ENCODE peak calls at places on chromosomes 7 and 10, in eight cellular contexts. One of them, this sample, is unnamed.

GRCh38 chr7:40717242-40717641 is 582.4 kb downstream of the SUGCT start:
- DNase-seq in mammary epithelial cell: peak; percentile 93
- DNase-seq in body of pancreas: peak; percentile 86
- DNase-seq in stomach: peak; percentile 81
- DNase-seq in GM23248: peak; percentile 79
- DNase-seq in ovary: peak; percentile 62
- DNase-seq in Panc1: no peak
- DNase-seq in heart left ventricle: peak; percentile 80
- DNase-seq in this sample: no peak

GRCh38 chr10:75095631-75096030 is 15.8 kb upstream of the SAMD8 start:
- DNase-seq in mammary epithelial cell: no peak
- DNase-seq in body of pancreas: no peak
- DNase-seq in stomach: no peak
- DNase-seq in GM23248: no peak
- DNase-seq in ovary: no peak
- DNase-seq in Panc1: no peak
- DNase-seq in heart left ventricle: no peak
- DNase-seq in this sample: no peak

GRCh38 chr10:26946103-26946907 is 85.5 kb upstream of the ABI1 start:
- DNase-seq in mammary epithelial cell: peak; percentile 70
- DNase-seq in body of pancreas: no peak
- DNase-seq in stomach: no peak
- DNase-seq in GM23248: no peak
- DNase-seq in ovary: no peak
- DNase-seq in Panc1: no peak
- DNase-seq in heart left ventricle: no peak
- DNase-seq in this sample: no peak

GRCh38 chr7:12635830-12636229 is 51.6 kb upstream of the ARL4A start:
- DNase-seq in mammary epithelial cell: peak; percentile 40
- DNase-seq in body of pancreas: no peak
- DNase-seq in stomach: no peak
- DNase-seq in GM23248: peak; percentile 14
- DNase-seq in ovary: no peak
- DNase-seq in Panc1: no peak
- DNase-seq in heart left ventricle: no peak
- DNase-seq in this sample: no peak

GRCh38 chr10:60031664-60032063 is 125.3 kb upstream of the CCDC6 start:
- DNase-seq in mammary epithelial cell: no peak
- DNase-seq in body of pancreas: no peak
- DNase-seq in stomach: no peak
- DNase-seq in GM23248: peak; percentile 17
- DNase-seq in ovary: no peak
- DNase-seq in Panc1: no peak
- DNase-seq in heart left ventricle: no peak
- DNase-seq in this sample: no peak

GRCh38 chr7:23594879-23595604 is 2.1 kb upstream of the CCDC126 start:
- DNase-seq in mammary epithelial cell: peak; percentile 87
- DNase-seq in body of pancreas: no peak
- DNase-seq in stomach: no peak
- DNase-seq in GM23248: no peak
- DNase-seq in ovary: no peak
- DNase-seq in Panc1: no peak
- DNase-seq in heart left ventricle: no peak
- DNase-seq in this sample: no peak

GRCh38 chr7:135251502-135252327 is 18.1 kb downstream of the STRA8 start:
- DNase-seq in mammary epithelial cell: no peak
- DNase-seq in body of pancreas: no peak
- DNase-seq in stomach: no peak
- DNase-seq in GM23248: no peak
- DNase-seq in ovary: no peak
- DNase-seq in Panc1: no peak
- DNase-seq in heart left ventricle: no peak
- DNase-seq in this sample: no peak

GRCh38 chr7:149304006-149304405 is 42.0 kb downstream of the ZNF783 start:
- DNase-seq in mammary epithelial cell: no peak
- DNase-seq in body of pancreas: no peak
- DNase-seq in stomach: no peak
- DNase-seq in GM23248: no peak
- DNase-seq in ovary: no peak
- DNase-seq in Panc1: no peak
- DNase-seq in heart left ventricle: no peak
- DNase-seq in this sample: no peak

GRCh38 chr7:96199421-96199820 is 122.5 kb downstream of the SLC25A13 start:
- DNase-seq in mammary epithelial cell: no peak
- DNase-seq in body of pancreas: no peak
- DNase-seq in stomach: no peak
- DNase-seq in GM23248: peak; percentile 54
- DNase-seq in ovary: no peak
- DNase-seq in Panc1: no peak
- DNase-seq in heart left ventricle: no peak
- DNase-seq in this sample: no peak

GRCh38 chr7:144738708-144739314 is 97.0 kb downstream of the TPK1 start:
- DNase-seq in mammary epithelial cell: peak; percentile 9
- DNase-seq in body of pancreas: peak; percentile 7
- DNase-seq in stomach: no peak
- DNase-seq in GM23248: peak; percentile 50
- DNase-seq in ovary: no peak
- DNase-seq in Panc1: peak; percentile 25
- DNase-seq in heart left ventricle: no peak
- DNase-seq in this sample: no peak

GRCh38 chr10:93861825-93862224 is 32.0 kb upstream of the SLC35G1 start:
- DNase-seq in mammary epithelial cell: no peak
- DNase-seq in body of pancreas: no peak
- DNase-seq in stomach: no peak
- DNase-seq in GM23248: no peak
- DNase-seq in ovary: no peak
- DNase-seq in Panc1: no peak
- DNase-seq in heart left ventricle: no peak
- DNase-seq in this sample: no peak

GRCh38 chr7:137386966-137387365 is 43.4 kb upstream of the PTN start:
- DNase-seq in mammary epithelial cell: no peak
- DNase-seq in body of pancreas: no peak
- DNase-seq in stomach: no peak
- DNase-seq in GM23248: no peak
- DNase-seq in ovary: no peak
- DNase-seq in Panc1: no peak
- DNase-seq in heart left ventricle: no peak
- DNase-seq in this sample: no peak

GRCh38 chr7:106143711-106144347 is 31.7 kb upstream of the SYPL1 start:
- DNase-seq in mammary epithelial cell: no peak
- DNase-seq in body of pancreas: no peak
- DNase-seq in stomach: no peak
- DNase-seq in GM23248: no peak
- DNase-seq in ovary: no peak
- DNase-seq in Panc1: no peak
- DNase-seq in heart left ventricle: no peak
- DNase-seq in this sample: no peak

GRCh38 chr7:158633055-158633956 is 45.7 kb upstream of the PTPRN2 start:
- DNase-seq in mammary epithelial cell: no peak
- DNase-seq in body of pancreas: no peak
- DNase-seq in stomach: no peak
- DNase-seq in GM23248: no peak
- DNase-seq in ovary: no peak
- DNase-seq in Panc1: no peak
- DNase-seq in heart left ventricle: no peak
- DNase-seq in this sample: no peak

GRCh38 chr10:44998146-44998631 is 2.5 kb upstream of the ZNF22 start:
- DNase-seq in mammary epithelial cell: no peak
- DNase-seq in body of pancreas: no peak
- DNase-seq in stomach: no peak
- DNase-seq in GM23248: no peak
- DNase-seq in ovary: no peak
- DNase-seq in Panc1: no peak
- DNase-seq in heart left ventricle: no peak
- DNase-seq in this sample: no peak
- H3K4me1 ChIP-seq in mammary epithelial cell: peaks cover 11% of the 10 kb centered on the region
- H3K4me1 ChIP-seq in body of pancreas: peaks cover 79% of the 10 kb centered on the region
- H3K4me1 ChIP-seq in stomach: peaks cover 79% of the 10 kb centered on the region
- H3K4me1 ChIP-seq in GM23248: peaks cover 49% of the 10 kb centered on the region
- H3K4me1 ChIP-seq in ovary: peaks cover 33% of the 10 kb centered on the region
- H3K4me1 ChIP-seq in Panc1: peaks cover 11% of the 10 kb centered on the region
- H3K4me1 ChIP-seq in heart left ventricle: peaks cover 80% of the 10 kb centered on the region
- H3K4me1 ChIP-seq in this sample: peaks cover 42% of the 10 kb centered on the region

DNA sequence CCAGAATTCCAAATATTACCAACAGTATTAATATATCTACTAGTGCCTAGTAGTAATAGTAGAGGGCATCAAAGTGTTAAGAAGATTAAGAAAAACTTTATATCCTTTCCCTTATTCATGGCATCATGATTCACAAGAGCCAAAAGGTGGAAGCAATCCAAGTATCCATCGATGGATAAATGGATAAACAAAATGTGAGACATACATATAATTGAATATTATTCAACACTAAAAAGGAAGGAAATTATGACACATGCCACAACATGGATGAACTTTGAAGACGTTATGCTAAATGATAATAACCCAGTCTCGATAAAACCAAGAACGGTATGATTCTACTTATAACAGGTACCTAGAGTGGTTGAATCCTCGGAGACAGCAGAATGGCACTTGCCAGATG is 23.1 kb downstream of the CDCA7L start:
- DNase-seq in mammary epithelial cell: no peak
- DNase-seq in body of pancreas: no peak
- DNase-seq in stomach: no peak
- DNase-seq in GM23248: no peak
- DNase-seq in ovary: no peak
- DNase-seq in Panc1: no peak
- DNase-seq in heart left ventricle: no peak
- DNase-seq in this sample: no peak
- H3K4me3 ChIP-seq in mammary epithelial cell: no peak overlapping the region
- H3K4me3 ChIP-seq in body of pancreas: no peak overlapping the region
- H3K4me3 ChIP-seq in stomach: no peak overlapping the region
- H3K4me3 ChIP-seq in GM23248: no peak overlapping the region
- H3K4me3 ChIP-seq in ovary: no peak overlapping the region
- H3K4me3 ChIP-seq in Panc1: no peak overlapping the region
- H3K4me3 ChIP-seq in heart left ventricle: no peak overlapping the region
- H3K4me3 ChIP-seq in this sample: no peak overlapping the region

GRCh38 chr7:130356121-130356759 is 11.6 kb downstream of the CPA5 start:
- DNase-seq in mammary epithelial cell: peak; percentile 95
- DNase-seq in body of pancreas: peak; percentile 39
- DNase-seq in stomach: no peak
- DNase-seq in GM23248: peak; percentile 94
- DNase-seq in ovary: peak; percentile 44
- DNase-seq in Panc1: peak; percentile 84
- DNase-seq in heart left ventricle: peak; percentile 72
- DNase-seq in this sample: no peak

GRCh38 chr7:130358471-130358870 is 13.9 kb downstream of the CPA5 start:
- DNase-seq in mammary epithelial cell: no peak
- DNase-seq in body of pancreas: no peak
- DNase-seq in stomach: no peak
- DNase-seq in GM23248: no peak
- DNase-seq in ovary: no peak
- DNase-seq in Panc1: no peak
- DNase-seq in heart left ventricle: no peak
- DNase-seq in this sample: no peak

GRCh38 chr7:130359276-130359857 is 14.8 kb downstream of the CPA5 start:
- DNase-seq in mammary epithelial cell: peak; percentile 63
- DNase-seq in body of pancreas: no peak
- DNase-seq in stomach: no peak
- DNase-seq in GM23248: no peak
- DNase-seq in ovary: no peak
- DNase-seq in Panc1: no peak
- DNase-seq in heart left ventricle: no peak
- DNase-seq in this sample: no peak

GRCh38 chr7:130360518-130360917 is 15.9 kb downstream of the CPA5 start:
- DNase-seq in mammary epithelial cell: no peak
- DNase-seq in body of pancreas: no peak
- DNase-seq in stomach: no peak
- DNase-seq in GM23248: no peak
- DNase-seq in ovary: no peak
- DNase-seq in Panc1: no peak
- DNase-seq in heart left ventricle: no peak
- DNase-seq in this sample: no peak

GRCh38 chr7:130356760-130357611 is 12.4 kb downstream of the CPA5 start:
- DNase-seq in mammary epithelial cell: peak; percentile 90
- DNase-seq in body of pancreas: peak; percentile 32
- DNase-seq in stomach: no peak
- DNase-seq in GM23248: peak; percentile 84
- DNase-seq in ovary: peak; percentile 55
- DNase-seq in Panc1: no peak
- DNase-seq in heart left ventricle: peak; percentile 47
- DNase-seq in this sample: no peak
- H3K27ac ChIP-seq in mammary epithelial cell: peak overlapping the region; percentile 86
- H3K27ac ChIP-seq in body of pancreas: peak overlapping the region; percentile 63
- H3K27ac ChIP-seq in stomach: peak overlapping the region; percentile 78
- H3K27ac ChIP-seq in GM23248: peak overlapping the region; percentile 75
- H3K27ac ChIP-seq in ovary: peak overlapping the region; percentile 25
- H3K27ac ChIP-seq in Panc1: peak overlapping the region; percentile 83
- H3K27ac ChIP-seq in heart left ventricle: peak overlapping the region; percentile 41
- H3K27ac ChIP-seq in this sample: no peak overlapping the region

GRCh38 chr10:73867871-73868631 is 6.3 kb downstream of the CAMK2G start:
- DNase-seq in mammary epithelial cell: no peak
- DNase-seq in body of pancreas: no peak
- DNase-seq in stomach: no peak
- DNase-seq in GM23248: no peak
- DNase-seq in ovary: no peak
- DNase-seq in Panc1: no peak
- DNase-seq in heart left ventricle: no peak
- DNase-seq in this sample: no peak
- H3K4me1 ChIP-seq in mammary epithelial cell: peaks cover 9% of the 10 kb centered on the region
- H3K4me1 ChIP-seq in body of pancreas: peaks cover 18% of the 10 kb centered on the region
- H3K4me1 ChIP-seq in stomach: peaks cover 100% of the 10 kb centered on the region
- H3K4me1 ChIP-seq in GM23248: peaks cover 12% of the 10 kb centered on the region
- H3K4me1 ChIP-seq in ovary: no peaks in the 10 kb centered on the region
- H3K4me1 ChIP-seq in Panc1: peaks cover 18% of the 10 kb centered on the region
- H3K4me1 ChIP-seq in heart left ventricle: peaks cover 67% of the 10 kb centered on the region
- H3K4me1 ChIP-seq in this sample: peaks cover 87% of the 10 kb centered on the region

DNA sequence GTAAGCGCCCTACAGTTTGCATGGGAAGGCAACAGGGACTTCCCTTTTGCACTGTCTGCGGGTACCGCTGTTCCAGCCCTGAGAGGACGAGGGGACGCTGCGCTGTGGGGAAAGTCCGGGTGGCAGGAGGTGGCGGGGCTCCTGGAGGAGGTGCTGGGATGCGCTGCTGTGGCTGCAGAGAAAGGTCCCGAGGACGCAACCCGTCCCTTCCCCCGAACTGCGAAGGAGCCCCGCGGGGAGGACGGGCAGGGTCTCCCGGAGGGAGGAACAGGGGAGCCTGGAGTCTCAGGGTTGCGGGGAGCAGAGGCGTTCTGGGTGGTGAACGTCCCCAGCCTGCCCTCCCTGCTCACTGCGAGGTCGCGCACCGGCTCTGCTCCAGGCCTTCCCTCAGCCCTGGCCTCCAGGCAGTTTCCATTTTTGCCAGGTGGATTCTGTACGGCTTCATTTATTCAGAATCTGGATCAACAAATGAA is 91.6 kb downstream of the CXCL12 start:
- DNase-seq in mammary epithelial cell: no peak
- DNase-seq in body of pancreas: no peak
- DNase-seq in stomach: no peak
- DNase-seq in GM23248: no peak
- DNase-seq in ovary: peak; percentile 40
- DNase-seq in Panc1: no peak
- DNase-seq in heart left ventricle: no peak
- DNase-seq in this sample: no peak
- H3K4me3 ChIP-seq in mammary epithelial cell: no peak overlapping the region
- H3K4me3 ChIP-seq in body of pancreas: no peak overlapping the region
- H3K4me3 ChIP-seq in stomach: no peak overlapping the region
- H3K4me3 ChIP-seq in GM23248: no peak overlapping the region
- H3K4me3 ChIP-seq in ovary: no peak overlapping the region
- H3K4me3 ChIP-seq in Panc1: no peak overlapping the region
- H3K4me3 ChIP-seq in heart left ventricle: no peak overlapping the region
- H3K4me3 ChIP-seq in this sample: no peak overlapping the region

This sample was measured in CD8-positive, alpha-beta memory T cell.